ENCODE peak calls at places on chromosomes 16 and 17, in nine cellular contexts. Y is thoracic aorta, Z is colonic mucosa, X is tibial artery, O is WERI-Rb-1, A is H1, H is uterus, K is stomach, V is GM23338. T is an unnamed sample.

GRCh38 chr16:80058236-80058635 is 457.7 kb upstream of the MAF start:
- DNase-seq in X (peak; percentile 69), Z (peak; percentile 47), K (no peak), V (no peak), H (peak; percentile 78), O (no peak), Y (no peak), A (no peak), T (no peak)

GRCh38 chr16:7025616-7026190 is 306.9 kb upstream of the RBFOX1 start:
- DNase-seq in Y (no peak), X (no peak), O (peak; percentile 90), V (peak; percentile 76), Z (peak; percentile 75), A (peak; percentile 72), K (peak; percentile 46), H (peak; percentile 13), T (peak; percentile 37)

GRCh38 chr17:2195729-2196128 is 107.9 kb downstream of the SMG6 start:
- DNase-seq in H (no peak), X (no peak), V (no peak), Y (no peak), O (no peak), K (no peak), A (no peak), Z (no peak), T (no peak)

GRCh38 chr17:51120357-51120738 is 320 bp downstream of the SPAG9 start:
- DNase-seq in K (peak; percentile 59), Y (no peak), V (no peak), Z (peak; percentile 56), O (peak; percentile 55), H (no peak), A (no peak), X (no peak), T (no peak)

GRCh38 chr16:58938856-58939255 is 204.7 kb upstream of the GOT2 start:
- DNase-seq in H (no peak), V (peak; percentile 61), K (no peak), O (no peak), Z (no peak), X (no peak), A (no peak), Y (no peak), T (no peak)

GRCh38 chr16:49492090-49492801 is 118.6 kb downstream of the C16orf78 start:
- DNase-seq in Y (no peak), Z (no peak), K (peak; percentile 44), H (peak; percentile 64), X (peak; percentile 69), O (peak; percentile 63), V (peak; percentile 78), A (peak; percentile 15), T (no peak)

GRCh38 chr17:47267354-47267828 is 13.8 kb downstream of the ITGB3 start:
- DNase-seq in V (no peak), X (no peak), K (no peak), Z (no peak), O (no peak), A (no peak), Y (no peak), H (no peak), T (no peak)

GRCh38 chr17:12691173-12691572 is 25.5 kb downstream of the MYOCD start:
- DNase-seq in K (no peak), A (no peak), H (peak; percentile 34), O (no peak), Z (no peak), X (peak; percentile 85), V (no peak), Y (peak; percentile 65), T (no peak)

GRCh38 chr16:74611721-74612120 is 4.8 kb upstream of the GLG1 start:
- DNase-seq in A (no peak), H (no peak), Y (no peak), K (no peak), V (no peak), O (no peak), Z (no peak), X (no peak), T (no peak)

GRCh38 chr17:4354862-4355514 is 11.5 kb downstream of the UBE2G1 start:
- DNase-seq in X (no peak), Z (no peak), V (no peak), Y (no peak), O (peak; percentile 66), K (no peak), H (no peak), A (no peak), T (no peak)

GRCh38 chr16:8877894-8878522 is 4.1 kb upstream of the LITAFD start:
- DNase-seq in Y (no peak), O (no peak), A (no peak), Z (no peak), K (no peak), H (no peak), X (no peak), V (peak; percentile 29), T (no peak)

GRCh38 chr17:71502443-71502842 is 618.4 kb upstream of the SOX9 start:
- DNase-seq in H (no peak), A (no peak), Y (no peak), V (no peak), K (no peak), O (no peak), X (no peak), Z (no peak), T (no peak)

GRCh38 chr16:67995423-67995822 is 3.9 kb downstream of the DPEP2 start:
- DNase-seq in Z (no peak), O (no peak), Y (no peak), V (no peak), H (no peak), K (no peak), X (no peak), A (no peak), T (no peak)

GRCh38 chr16:49664221-49665215 is 191.4 kb downstream of the ZNF423 start:
- DNase-seq in X (no peak), H (peak; percentile 79), A (no peak), V (no peak), Y (no peak), O (no peak), Z (peak; percentile 25), K (no peak), T (peak; percentile 70)

GRCh38 chr17:61770752-61771533 is 92.4 kb downstream of the BRIP1 start:
- DNase-seq in X (no peak), Y (no peak), O (no peak), A (no peak), Z (no peak), V (no peak), H (no peak), K (no peak), T (no peak)

GRCh38 chr16:4925791-4926190 is 11.2 kb downstream of the PPL start:
- DNase-seq in H (no peak), Z (no peak), V (no peak), K (no peak), O (no peak), X (no peak), A (no peak), Y (no peak), T (no peak)

GRCh38 chr16:4920826-4921225 is 16.1 kb downstream of the PPL start:
- DNase-seq in X (no peak), O (no peak), K (no peak), Z (no peak), V (no peak), Y (no peak), H (no peak), A (no peak), T (no peak)

GRCh38 chr16:4924593-4925378 is 12.2 kb downstream of the PPL start:
- DNase-seq in Z (no peak), X (no peak), V (peak; percentile 65), K (peak; percentile 74), A (no peak), Y (no peak), O (no peak), H (no peak), T (peak; percentile 69)

GRCh38 chr16:4923853-4924252 is 13.1 kb downstream of the PPL start:
- DNase-seq in X (no peak), Y (no peak), Z (no peak), O (no peak), A (no peak), H (no peak), K (no peak), V (no peak), T (no peak)

GRCh38 chr16:4922721-4923342 is 14.1 kb downstream of the PPL start:
- DNase-seq in A (no peak), V (no peak), Y (no peak), O (no peak), H (no peak), K (no peak), Z (no peak), X (no peak), T (no peak)
- TF ChIP-seq CTCF in A (no peak), V (no peak), Y (no peak), O (peak; percentile 9), H (no peak), K (no peak), Z (no peak), X (no peak), T (no peak)

DNA sequence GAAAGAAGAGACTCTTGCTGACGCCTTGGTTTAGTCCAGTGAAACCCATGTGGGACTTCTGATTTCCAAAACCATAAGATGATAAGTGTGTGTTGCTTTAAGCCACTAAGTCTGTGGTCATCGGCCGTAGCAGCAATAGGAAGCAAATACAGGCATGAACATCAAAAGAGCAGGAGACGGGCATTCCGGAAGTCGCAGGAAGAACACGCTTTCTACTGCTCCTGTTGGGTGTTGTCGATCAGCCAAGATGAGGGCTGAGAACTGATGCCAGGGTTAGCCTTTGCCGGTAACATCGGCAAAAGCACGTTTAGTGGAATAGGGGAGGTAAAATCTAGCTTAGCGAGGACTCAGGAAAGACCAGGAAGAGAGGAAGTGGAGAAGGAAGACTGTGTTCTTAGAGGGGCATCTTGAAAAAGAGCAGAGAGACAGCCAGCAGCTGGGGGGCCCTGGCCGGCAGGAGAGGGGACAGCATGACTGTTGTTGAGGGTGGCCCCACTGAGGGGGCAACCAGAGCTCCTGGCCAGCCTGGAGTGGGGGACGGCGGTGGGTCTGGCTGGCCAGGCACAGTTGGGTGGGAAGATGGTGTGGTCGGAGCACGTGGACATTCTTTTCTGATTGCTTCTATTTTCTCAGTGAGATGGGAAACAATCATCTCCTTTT is 109.7 kb downstream of the METRNL start:
- DNase-seq in V (no peak), O (peak; percentile 5), H (peak; percentile 7), K (no peak), Z (no peak), X (peak; percentile 62), A (no peak), Y (no peak), T (no peak)
- H3K27ac ChIP-seq in V (no peak overlapping the region), O (no peak overlapping the region), H (no peak overlapping the region), K (peak overlapping the region; percentile 72), Z (no peak overlapping the region), X (no peak overlapping the region), A (no peak overlapping the region), Y (peak overlapping the region; percentile 42), T (no peak overlapping the region)

DNA sequence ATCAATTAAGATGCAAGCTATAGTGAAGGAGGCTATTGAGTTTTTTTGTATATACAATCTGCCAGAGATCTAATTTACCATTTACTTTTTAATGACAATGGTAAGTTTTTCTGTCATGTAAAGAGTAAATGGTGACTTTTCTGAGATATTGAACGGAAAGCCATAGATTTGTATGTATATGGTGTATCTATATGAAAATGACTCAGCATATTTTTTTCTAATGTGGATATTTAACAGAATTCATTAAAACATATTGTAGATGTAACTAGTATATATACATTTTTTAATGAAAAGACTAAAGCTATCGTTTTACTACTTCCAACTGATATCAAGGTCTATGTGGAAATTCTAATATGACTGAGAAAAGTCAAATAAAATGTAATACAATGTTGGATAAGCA is 34.1 kb downstream of the CNTNAP4 start:
- DNase-seq in O (no peak), H (no peak), A (no peak), Y (no peak), K (no peak), V (no peak), X (no peak), Z (no peak), T (no peak)
- TF ChIP-seq CTCF in O (no peak), H (no peak), A (no peak), Y (no peak), K (no peak), V (no peak), X (no peak), Z (no peak), T (no peak)

GRCh38 chr17:45197108-45197507 is 24.6 kb upstream of the FMNL1 start:
- DNase-seq in O (no peak), K (no peak), Y (no peak), H (no peak), A (no peak), X (no peak), V (no peak), Z (no peak), T (no peak)
- H3K27ac ChIP-seq in O (peak overlapping the region; percentile 24), K (peak overlapping the region; percentile 23), Y (no peak overlapping the region), H (peak overlapping the region; percentile 81), A (no peak overlapping the region), X (no peak overlapping the region), V (no peak overlapping the region), Z (no peak overlapping the region), T (no peak overlapping the region)